ENCODE peak calls at places on chromosomes 12 and 14, in five cellular contexts. X is IMR-90, T is mesenchymal stem cell, K is H9, J is neuronal stem cell. Q is an unnamed sample.

GRCh38 chr14:63670692-63671091 is 29.0 kb upstream of the WDR89 start:
- DNase-seq in X (no peak), T (no peak), K (no peak), J (no peak), Q (no peak)

GRCh38 chr12:113271853-113272561 is 50.7 kb downstream of the TPCN1 start:
- DNase-seq in X (peak), T (peak), K (no peak), J (no peak), Q (peak)

GRCh38 chr14:21399311-21399870 is 15.6 kb upstream of the SUPT16H start:
- DNase-seq in X (no peak), T (no peak), K (no peak), J (no peak), Q (no peak)

GRCh38 chr12:96136129-96136528 is 58.0 kb upstream of the ELK3 start:
- DNase-seq in X (peak), T (peak), K (no peak), J (no peak), Q (peak)

GRCh38 chr14:103828315-103828967 is 18.9 kb downstream of the PPP1R13B start:
- DNase-seq in X (peak), T (no peak), K (no peak), J (no peak), Q (no peak)

GRCh38 chr12:132484891-132485441 is 5.0 kb upstream of the FBRSL1 start:
- DNase-seq in X (no peak), T (no peak), K (no peak), J (no peak), Q (no peak)

GRCh38 chr12:19288603-19289244 is 150.6 kb upstream of the AEBP2 start:
- DNase-seq in X (peak), T (peak), K (no peak), J (peak), Q (peak)

GRCh38 chr14:53608369-53608768 is 348.3 kb downstream of the BMP4 start:
- DNase-seq in X (no peak), T (no peak), K (no peak), J (no peak), Q (no peak)

GRCh38 chr14:96104469-96105057 is 65.4 kb downstream of the C14orf132 start:
- DNase-seq in X (peak), T (peak), K (no peak), J (no peak), Q (no peak)

GRCh38 chr14:22547948-22548750 is 40.9 kb downstream of the DAD1 start:
- DNase-seq in X (no peak), T (no peak), K (no peak), J (no peak), Q (no peak)

GRCh38 chr14:90412058-90412457 is 15.2 kb downstream of the CALM1 start:
- DNase-seq in X (no peak), T (no peak), K (no peak), J (no peak), Q (no peak)

GRCh38 chr14:101559624-101560533 is 1.4 kb upstream of the DIO3 start:
- DNase-seq in X (peak), T (no peak), K (peak), J (no peak), Q (peak)

GRCh38 chr14:99995700-99996356 is 69.4 kb upstream of the EVL start:
- DNase-seq in X (peak), T (peak), K (peak), J (no peak), Q (peak)

GRCh38 chr12:92299344-92299743 is 153.7 kb upstream of the BTG1 start:
- DNase-seq in X (no peak), T (no peak), K (no peak), J (no peak), Q (no peak)

GRCh38 chr14:45039390-45039789 is 44.5 kb upstream of the PRPF39 start:
- DNase-seq in X (no peak), T (no peak), K (no peak), J (no peak), Q (no peak)

GRCh38 chr12:65673291-65673690 is 151.0 kb upstream of the HMGA2 start:
- DNase-seq in X (no peak), T (no peak), K (no peak), J (no peak), Q (no peak)

GRCh38 chr14:38207830-38208815 is at the start of gene SSTR1:
- DNase-seq in X (no peak), T (peak), K (peak), J (peak), Q (no peak)

GRCh38 chr12:120377611-120378010 is 8.6 kb upstream of the MSI1 start:
- DNase-seq in X (no peak), T (no peak), K (no peak), J (no peak), Q (no peak)

GRCh38 chr14:101963052-101963451 is 1.3 kb upstream of the DYNC1H1 start:
- DNase-seq in X (no peak), T (no peak), K (no peak), J (no peak), Q (no peak)

GRCh38 chr12:107130830-107131760 is 37.7 kb upstream of the CRY1 start:
- DNase-seq in X (no peak), T (no peak), K (no peak), J (no peak), Q (no peak)

GRCh38 chr14:85463512-85463911 is 66.4 kb upstream of the FLRT2 start:
- DNase-seq in X (no peak), T (no peak), K (no peak), J (no peak), Q (peak)

GRCh38 chr14:91029451-91030217 is 30.8 kb downstream of the RPS6KA5 start:
- DNase-seq in X (no peak), T (no peak), K (no peak), J (no peak), Q (peak)

GRCh38 chr12:105358789-105359188 is 28.3 kb downstream of the C12orf75 start:
- DNase-seq in X (no peak), T (no peak), K (no peak), J (no peak), Q (no peak)

GRCh38 chr14:63361790-63362189 is 43.1 kb upstream of the GPHB5 start:
- DNase-seq in X (no peak), T (no peak), K (no peak), J (no peak), Q (peak)

GRCh38 chr12:8844665-8845064 is 22.2 kb downstream of the A2ML1 start:
- DNase-seq in X (peak), T (no peak), K (no peak), J (no peak), Q (no peak)

GRCh38 chr12:112875608-112876007 is 31.2 kb upstream of the OAS1 start:
- DNase-seq in X (no peak), T (no peak), K (no peak), J (no peak), Q (no peak)

GRCh38 chr12:3348055-3348454 is 142.9 kb upstream of the PRMT8 start:
- DNase-seq in X (no peak), T (no peak), K (no peak), J (no peak), Q (no peak)

GRCh38 chr14:91924871-91925726 is 22.4 kb downstream of the FBLN5 start:
- DNase-seq in X (no peak), T (no peak), K (no peak), J (no peak), Q (no peak)

GRCh38 chr12:48986720-48987291 is 8.7 kb downstream of the WNT1 start:
- DNase-seq in X (no peak), T (no peak), K (no peak), J (peak), Q (no peak)

GRCh38 chr12:49582201-49582600 is 14.3 kb upstream of the MCRS1 start:
- DNase-seq in X (no peak), T (no peak), K (no peak), J (no peak), Q (no peak)

GRCh38 chr14:76516884-76517283 is 140.9 kb downstream of the ESRRB start:
- DNase-seq in X (no peak), T (no peak), K (no peak), J (no peak), Q (no peak)

GRCh38 chr12:19894803-19895202 is 455.5 kb downstream of the AEBP2 start:
- DNase-seq in X (peak), T (peak), K (no peak), J (no peak), Q (no peak)

GRCh38 chr12:129276408-129277042 is 423.2 kb downstream of the GLT1D1 start:
- DNase-seq in X (no peak), T (no peak), K (no peak), J (no peak), Q (no peak)

GRCh38 chr14:96065661-96066459 is 26.7 kb downstream of the C14orf132 start:
- DNase-seq in X (no peak), T (no peak), K (no peak), J (no peak), Q (peak)

GRCh38 chr14:89004195-89004594 is 179.7 kb downstream of the TTC8 start:
- DNase-seq in X (peak), T (peak), K (no peak), J (no peak), Q (no peak)

GRCh38 chr12:65602579-65603295 is 221.5 kb upstream of the HMGA2 start:
- DNase-seq in X (peak), T (peak), K (peak), J (peak), Q (peak)

GRCh38 chr12:13093850-13094225 is 9.6 kb downstream of the GSG1 start:
- DNase-seq in X (no peak), T (no peak), K (no peak), J (no peak), Q (no peak)

GRCh38 chr14:34826661-34827060 is 48.5 kb downstream of the BAZ1A start:
- DNase-seq in X (peak), T (peak), K (no peak), J (no peak), Q (no peak)

GRCh38 chr12:121334513-121335343 is 17.5 kb downstream of the ANAPC5 start:
- DNase-seq in X (peak), T (peak), K (no peak), J (peak), Q (peak)

GRCh38 chr12:632102-632696 is 31.0 kb downstream of the NINJ2 start:
- DNase-seq in X (peak), T (peak), K (peak), J (peak), Q (peak)

GRCh38 chr12:630656-631632 is 32.3 kb downstream of the NINJ2 start:
- DNase-seq in X (no peak), T (no peak), K (peak), J (no peak), Q (peak)

GRCh38 chr12:627285-627684 is 36.0 kb downstream of the NINJ2 start:
- DNase-seq in X (no peak), T (no peak), K (no peak), J (no peak), Q (no peak)

GRCh38 chr12:625998-626397 is 37.2 kb downstream of the NINJ2 start:
- DNase-seq in X (no peak), T (no peak), K (no peak), J (no peak), Q (no peak)

GRCh38 chr12:627863-628805 is 35.1 kb downstream of the NINJ2 start:
- DNase-seq in X (no peak), T (no peak), K (no peak), J (no peak), Q (peak)
- H4K8ac ChIP-seq in X (no peak), T (no peak), K (no peak), J (no peak), Q (no peak)

GRCh38 chr12:54352022-54352531 is 12.2 kb downstream of the GPR84 start:
- DNase-seq in X (peak), T (peak), K (peak), J (peak), Q (peak)
- H2BK5ac ChIP-seq in X (no peak), T (no peak), K (no peak), J (peak), Q (no peak)

GRCh38 chr12:123233505-123234299 is 466 bp downstream of the MTRFR start:
- DNase-seq in X (no peak), T (no peak), K (no peak), J (no peak), Q (no peak)
- H2AK5ac ChIP-seq in X (peak), T (peak), K (no peak), J (peak), Q (peak)

GRCh38 chr12:108690799-108691153 is 40.5 kb downstream of the CORO1C start:
- DNase-seq in X (no peak), T (no peak), K (no peak), J (no peak), Q (no peak)
- H4K8ac ChIP-seq in X (peak), T (no peak), K (no peak), J (no peak), Q (no peak)

DNA sequence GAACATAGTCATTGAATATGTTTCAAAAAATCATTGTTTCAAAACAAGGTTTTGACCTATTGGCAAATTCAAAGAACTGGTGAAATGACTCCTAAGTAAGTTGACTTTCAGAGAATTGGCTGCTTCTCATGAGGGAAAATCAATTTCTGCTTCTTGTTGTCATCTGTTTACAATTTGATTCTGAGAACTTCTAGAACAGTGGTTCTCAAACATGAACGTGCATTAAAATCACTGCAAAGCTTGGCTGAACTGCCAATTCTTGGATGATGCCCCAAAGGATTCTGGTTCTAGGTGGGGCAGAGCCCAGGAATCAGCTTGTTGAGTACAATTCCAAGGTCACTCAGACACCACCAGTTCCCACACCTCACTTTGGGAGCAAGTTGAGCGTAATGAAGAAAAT is 83.9 kb downstream of the ZFP36L1 start:
- DNase-seq in X (no peak), T (no peak), K (no peak), J (no peak), Q (no peak)
- H2BK5ac ChIP-seq in X (no peak), T (no peak), K (no peak), J (no peak), Q (no peak)